ENCODE peak calls at places on chromosome 13, in four cellular contexts. H is CD4-positive, CD25-positive, alpha-beta regulatory T cell; L is progenitor cell of endocrine pancreas; N is anterior cingulate cortex. Q is an unnamed sample.

GRCh38 chr13:109576331-109576813 is 210.0 kb downstream of the IRS2 start:
- DNase-seq in N (no peak), L (no peak), H (no peak), Q (no peak)

GRCh38 chr13:114100446-114101320 is 31.7 kb downstream of the RASA3 start:
- DNase-seq in N (no peak), L (no peak), H (no peak), Q (no peak)

GRCh38 chr13:48265217-48265815 is 32.3 kb downstream of the ITM2B start:
- DNase-seq in N (no peak), L (no peak), H (no peak), Q (no peak)

GRCh38 chr13:30743319-30744055 is 8.1 kb downstream of the ALOX5AP start:
- DNase-seq in H (no peak), L (no peak), N (no peak), Q (no peak)

GRCh38 chr13:91710733-91711132 is 312.3 kb downstream of the GPC5 start:
- DNase-seq in L (no peak), H (no peak), N (no peak), Q (no peak)

GRCh38 chr13:54317722-54318121 is 1289.1 kb downstream of the OLFM4 start:
- DNase-seq in H (no peak), L (no peak), N (no peak), Q (no peak)

GRCh38 chr13:30421093-30422055 is 919 bp upstream of the UBE2L5 start:
- DNase-seq in H (peak), L (peak), N (peak), Q (peak)

GRCh38 chr13:99566125-99567083 is 65.1 kb downstream of the TM9SF2 start:
- DNase-seq in H (no peak), L (no peak), N (no peak), Q (no peak)

GRCh38 chr13:49540552-49540951 is 44.8 kb downstream of the PHF11 start:
- DNase-seq in L (no peak), H (peak), N (no peak), Q (no peak)

GRCh38 chr13:72458701-72459100 is 268.7 kb downstream of the MZT1 start:
- DNase-seq in N (no peak), L (no peak), H (no peak), Q (no peak)

GRCh38 chr13:31327157-31327556 is 127.4 kb downstream of the B3GLCT start:
- DNase-seq in H (no peak), L (no peak), N (no peak), Q (no peak)

GRCh38 chr13:46687810-46688209 is 109.2 kb downstream of the ESD start:
- DNase-seq in L (no peak), H (no peak), N (no peak), Q (peak)

GRCh38 chr13:110197471-110197870 is 109.5 kb downstream of the COL4A1 start:
- DNase-seq in L (no peak), N (no peak), H (no peak), Q (no peak)

Q was measured in K562.